ENCODE peak calls at places on chromosomes 5 and 9, in seven cellular contexts. V is fibroblast of villous mesenchyme, Z is fibroblast of the aortic adventitia, B is Caco-2, A is psoas muscle, D is GM23338, W is endodermal cell. M is an unnamed sample.

GRCh38 chr9:76433851-76434250 is 25.1 kb upstream of the GCNT1 start:
- DNase-seq in V (no peak), Z (peak; percentile 65), B (no peak), A (no peak), D (no peak), W (no peak), M (peak; percentile 27)

GRCh38 chr5:82560546-82560945 is 282.4 kb upstream of the RPS23 start:
- DNase-seq in V (no peak), Z (no peak), B (no peak), A (no peak), D (no peak), W (no peak), M (no peak)

GRCh38 chr5:32710335-32710858 is 724 bp upstream of the NPR3 start:
- DNase-seq in V (no peak), Z (no peak), B (no peak), A (peak; percentile 29), D (peak; percentile 48), W (peak; percentile 76), M (no peak)

GRCh38 chr5:170755679-170756456 is 27.7 kb upstream of the GABRP start:
- DNase-seq in V (no peak), Z (no peak), B (no peak), A (no peak), D (no peak), W (no peak), M (no peak)

GRCh38 chr5:55601209-55601618 is 66.5 kb upstream of the PLPP1 start:
- DNase-seq in V (peak; percentile 91), Z (peak; percentile 96), B (peak; percentile 92), A (peak; percentile 76), D (no peak), W (no peak), M (peak; percentile 91)

GRCh38 chr5:6448141-6448491 is 543 bp upstream of the UBE2QL1 start:
- DNase-seq in V (no peak), Z (no peak), B (no peak), A (no peak), D (no peak), W (no peak), M (no peak)

GRCh38 chr5:169569513-169569912 is 14.1 kb upstream of the SPDL1 start:
- DNase-seq in V (no peak), Z (no peak), B (no peak), A (no peak), D (no peak), W (no peak), M (no peak)

GRCh38 chr5:151810449-151810848 is 38.7 kb downstream of the G3BP1 start:
- DNase-seq in V (peak; percentile 18), Z (peak; percentile 34), B (no peak), A (no peak), D (no peak), W (no peak), M (no peak)

GRCh38 chr5:27592231-27592630 is 553.8 kb upstream of the CDH9 start:
- DNase-seq in V (no peak), Z (peak; percentile 67), B (no peak), A (no peak), D (peak; percentile 9), W (no peak), M (no peak)

GRCh38 chr9:136711751-136712689 is at the start of gene DIPK1B:
- DNase-seq in V (no peak), Z (no peak), B (peak; percentile 41), A (no peak), D (peak; percentile 79), W (peak; percentile 88), M (no peak)

GRCh38 chr5:144309265-144309664 is 138.6 kb downstream of the KCTD16 start:
- DNase-seq in V (peak; percentile 49), Z (peak; percentile 63), B (peak; percentile 45), A (no peak), D (no peak), W (no peak), M (peak; percentile 3)

GRCh38 chr5:72619677-72620076 is 112.5 kb upstream of the ZNF366 start:
- DNase-seq in V (no peak), Z (no peak), B (no peak), A (no peak), D (no peak), W (no peak), M (no peak)

GRCh38 chr5:103519550-103519949 is 43.0 kb downstream of the NUDT12 start:
- DNase-seq in V (no peak), Z (peak; percentile 17), B (no peak), A (no peak), D (peak; percentile 77), W (peak; percentile 67), M (no peak)
- TF ChIP-seq CTCF in V (peak; percentile 38), Z (peak; percentile 43), B (no peak), A (peak; percentile 26), D (peak; percentile 69), W (peak; percentile 79), M (peak; percentile 24)

GRCh38 chr9:83977196-83977595 is 2.8 kb downstream of the HNRNPK start:
- DNase-seq in V (no peak), Z (no peak), B (no peak), A (no peak), D (no peak), W (no peak), M (no peak)

GRCh38 chr9:83972286-83972685 is 7.7 kb downstream of the HNRNPK start:
- DNase-seq in V (no peak), Z (no peak), B (no peak), A (no peak), D (no peak), W (no peak), M (no peak)

GRCh38 chr9:83978992-83979811 is 813 bp downstream of the HNRNPK start:
- DNase-seq in V (peak; percentile 89), Z (peak; percentile 75), B (peak; percentile 82), A (peak; percentile 84), D (peak; percentile 87), W (peak; percentile 93), M (peak; percentile 89)

GRCh38 chr9:83979812-83980394 is at the start of gene HNRNPK:
- DNase-seq in V (peak; percentile 99), Z (peak; percentile 99), B (peak; percentile 96), A (peak; percentile 100), D (peak; percentile 99), W (peak; percentile 99), M (peak; percentile 99)

DNA sequence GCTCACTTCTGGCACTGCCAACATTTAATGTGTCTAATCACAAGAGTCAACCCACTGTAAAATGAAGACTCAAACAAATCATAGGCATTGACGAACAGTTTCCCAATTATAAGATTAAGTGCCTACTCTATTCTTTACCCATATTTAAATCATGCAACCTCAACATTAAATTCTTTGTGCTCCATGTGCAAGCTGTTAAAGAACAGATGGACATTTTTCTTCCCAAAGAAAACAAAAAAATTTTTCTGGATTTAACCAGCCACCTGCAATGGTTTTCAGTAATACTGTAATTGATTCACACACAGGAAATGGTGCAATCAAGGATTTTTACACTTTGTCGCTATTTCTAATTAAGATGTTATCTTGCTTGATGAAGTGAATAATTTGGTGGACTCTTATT is 3.6 kb downstream of the HNRNPK start:
- DNase-seq in V (no peak), Z (no peak), B (no peak), A (no peak), D (no peak), W (no peak), M (peak; percentile 56)
- H3K4me3 ChIP-seq in V (no peak overlapping the region), Z (no peak overlapping the region), B (no peak overlapping the region), A (peak overlapping the region; percentile 96), D (peak overlapping the region; percentile 83), W (peak overlapping the region; percentile 100), M (peak overlapping the region; percentile 96)

DNA sequence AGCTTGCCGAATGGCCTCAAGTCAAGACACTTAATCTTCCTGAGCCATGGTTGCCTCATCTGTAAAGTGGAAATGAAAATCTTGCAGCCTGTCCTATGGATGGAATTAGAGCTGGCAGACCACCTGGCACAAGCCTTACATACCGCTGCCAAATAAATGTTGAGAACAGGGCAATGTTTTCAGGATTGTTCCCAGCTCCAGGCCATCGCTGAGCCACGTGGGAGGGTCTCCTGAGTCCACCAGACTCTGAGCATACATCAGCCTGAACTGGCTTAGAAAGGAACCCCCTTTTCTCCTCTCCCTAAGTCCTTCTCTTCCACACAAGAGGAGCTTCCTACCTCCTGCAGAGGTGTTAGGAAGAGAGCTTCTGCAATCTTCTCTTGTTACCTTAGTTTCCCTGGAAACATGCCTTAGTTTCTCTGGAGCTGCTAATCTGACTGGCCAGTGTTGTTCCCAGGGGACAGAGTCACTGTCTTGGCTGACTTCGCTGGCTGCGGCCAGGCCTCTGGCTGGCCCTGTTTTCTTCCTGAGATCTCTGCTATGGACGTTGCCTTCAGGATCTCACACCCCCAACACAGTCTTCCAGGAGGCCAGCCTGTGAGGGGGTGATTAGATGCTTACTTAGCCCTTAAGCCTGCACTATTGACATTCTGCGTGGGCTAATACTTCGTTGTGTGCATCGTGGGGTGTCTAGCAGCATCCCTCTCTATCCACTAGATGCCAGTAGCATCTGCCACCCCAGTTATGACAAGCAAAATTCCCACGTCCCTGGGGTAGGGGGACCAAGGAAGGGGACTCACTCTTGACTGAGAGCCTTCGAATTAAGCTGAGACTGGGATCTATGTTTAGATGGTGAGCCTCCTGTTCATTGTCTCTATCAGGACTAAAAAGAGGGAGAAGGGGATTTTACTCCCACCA is 62.2 kb downstream of the BOD1 start:
- DNase-seq in V (no peak), Z (peak; percentile 43), B (no peak), A (no peak), D (no peak), W (no peak), M (no peak)
- TF ChIP-seq CTCF in V (no peak), Z (no peak), B (no peak), A (no peak), D (no peak), W (no peak), M (no peak)

GRCh38 chr5:10352404-10353240 is 873 bp upstream of the MARCHF6 start:
- DNase-seq in V (peak; percentile 54), Z (peak; percentile 55), B (no peak), A (no peak), D (peak; percentile 64), W (no peak), M (no peak)

GRCh38 chr5:10354048-10354872 is 765 bp downstream of the MARCHF6 start:
- DNase-seq in V (peak; percentile 64), Z (peak; percentile 34), B (peak; percentile 66), A (peak; percentile 36), D (peak; percentile 53), W (peak; percentile 79), M (peak; percentile 47)

GRCh38 chr5:10353241-10354047 is at the start of gene MARCHF6:
- DNase-seq in V (peak; percentile 91), Z (peak; percentile 80), B (peak; percentile 98), A (peak; percentile 95), D (peak; percentile 97), W (peak; percentile 99), M (peak; percentile 88)

GRCh38 chr5:10351882-10352395 is 1.6 kb upstream of the MARCHF6 start:
- DNase-seq in V (no peak), Z (no peak), B (no peak), A (no peak), D (no peak), W (peak; percentile 57), M (no peak)

DNA sequence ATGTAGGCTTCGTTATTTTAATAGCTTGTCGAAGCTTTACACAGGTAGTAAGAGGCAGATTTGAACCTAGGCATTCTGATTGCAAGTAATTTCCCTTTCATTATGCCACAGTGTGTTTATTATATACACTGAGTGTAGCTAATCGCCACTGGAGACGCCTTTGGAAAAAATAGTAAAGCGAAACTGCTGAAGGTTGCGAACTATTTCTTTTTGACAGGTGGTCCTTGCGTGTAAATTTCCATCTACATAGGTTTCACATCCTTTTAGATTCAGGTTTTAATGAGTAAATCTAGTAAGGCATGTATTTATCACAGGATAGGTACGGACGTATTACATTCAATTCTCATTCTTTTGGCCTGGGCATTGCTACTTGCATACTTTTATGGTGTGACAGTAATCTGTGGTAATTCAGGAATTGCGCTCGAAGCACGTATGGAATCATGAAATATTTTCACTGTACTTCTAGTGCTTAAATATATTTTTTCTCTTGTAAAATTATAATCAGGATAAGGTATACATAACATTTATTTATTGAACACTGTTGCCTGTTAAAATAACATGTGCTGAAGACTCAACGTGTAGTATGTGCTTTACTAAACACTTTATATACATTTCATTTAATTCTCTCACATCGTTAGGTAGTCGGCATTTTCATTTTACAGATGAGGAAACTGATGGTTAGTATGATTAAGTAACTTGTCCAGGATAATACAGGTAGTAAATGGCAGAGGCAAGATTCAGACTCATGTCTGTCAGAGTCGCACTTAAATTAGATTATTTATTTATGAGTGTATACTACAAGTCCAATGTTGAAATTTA is 1.8 kb downstream of the MARCHF6 start:
- DNase-seq in V (peak; percentile 55), Z (peak; percentile 57), B (no peak), A (no peak), D (no peak), W (no peak), M (peak; percentile 88)
- H3K4me3 ChIP-seq in V (peak overlapping the region; percentile 87), Z (peak overlapping the region; percentile 82), B (peak overlapping the region; percentile 78), A (peak overlapping the region; percentile 95), D (peak overlapping the region; percentile 82), W (peak overlapping the region; percentile 99), M (peak overlapping the region; percentile 83)

M was measured in AG10803.